ENCODE peak calls at places on chromosomes 6 and 20, in eight cellular contexts. P is EL; V is posterior cingulate gyrus; Y is SHP77 treated with DMSO at 0.1 percent for 48 hours; A is dorsolateral prefrontal cortex; T is cardiac septum; N is NCI-H2081; G is stimulated activated CD4-positive, alpha-beta T cell treated with anti-CD3 and anti-CD28 coated beads, Interleukin-1b, Interleukin-23, amount 100 ng/mL, for 48 hours. M is an unnamed sample.
A peak's percentile ranks its signal among the peaks of the same experiment; 100 is the strongest.

GRCh38 chr6:117506180-117506835 is 23.8 kb downstream of the DCBLD1 start:
- DNase-seq in P (peak; percentile 53), V (no peak), Y (no peak), A (no peak), T (no peak), N (no peak), G (no peak), M (no peak)

GRCh38 chr6:35970181-35970580 is 49.3 kb upstream of the SRPK1 start:
- DNase-seq in P (peak; percentile 43), V (no peak), Y (no peak), A (no peak), T (no peak), N (no peak), G (no peak), M (no peak)

GRCh38 chr6:14200047-14200446 is 82.5 kb downstream of the CD83 start:
- DNase-seq in P (peak; percentile 37), V (no peak), Y (no peak), A (no peak), T (no peak), N (no peak), G (no peak), M (no peak)

GRCh38 chr6:125300992-125301434 is 754 bp downstream of the HDDC2 start:
- DNase-seq in P (peak; percentile 12), V (no peak), Y (no peak), A (peak; percentile 25), T (no peak), N (no peak), G (no peak), M (no peak)

GRCh38 chr6:148074735-148075134 is 267.9 kb upstream of the SASH1 start:
- DNase-seq in P (no peak), V (no peak), Y (no peak), A (no peak), T (no peak), N (no peak), G (no peak), M (no peak)

GRCh38 chr6:161641175-161641574 is 367.3 kb upstream of the AGPAT4 start:
- DNase-seq in P (no peak), V (no peak), Y (no peak), A (no peak), T (no peak), N (no peak), G (no peak), M (no peak)

GRCh38 chr6:116410945-116411623 is 40.3 kb downstream of the DSE start:
- DNase-seq in P (peak; percentile 47), V (no peak), Y (no peak), A (peak; percentile 26), T (no peak), N (no peak), G (no peak), M (no peak)

GRCh38 chr6:138371720-138372119 is 6.0 kb upstream of the SMIM28 start:
- DNase-seq in P (no peak), V (no peak), Y (no peak), A (no peak), T (no peak), N (no peak), G (no peak), M (no peak)

GRCh38 chr20:58981564-58982364 is 708 bp downstream of the NELFCD start:
- DNase-seq in P (peak; percentile 11), V (no peak), Y (no peak), A (no peak), T (no peak), N (no peak), G (no peak), M (no peak)

GRCh38 chr6:165649701-165650137 is 13.3 kb downstream of the PDE10A start:
- DNase-seq in P (no peak), V (no peak), Y (no peak), A (no peak), T (no peak), N (no peak), G (no peak), M (no peak)

GRCh38 chr6:139254196-139254595 is 37.6 kb downstream of the TXLNB start:
- DNase-seq in P (no peak), V (no peak), Y (no peak), A (no peak), T (no peak), N (no peak), G (no peak), M (no peak)

GRCh38 chr6:6712258-6712978 is 123.9 kb downstream of the LY86 start:
- DNase-seq in P (peak; percentile 64), V (no peak), Y (peak; percentile 33), A (no peak), T (no peak), N (no peak), G (no peak), M (no peak)

GRCh38 chr6:137266032-137266586 is 46.9 kb upstream of the IFNGR1 start:
- DNase-seq in P (no peak), V (no peak), Y (no peak), A (no peak), T (no peak), N (no peak), G (no peak), M (no peak)

GRCh38 chr20:39245685-39246311 is 283.7 kb downstream of the DHX35 start:
- DNase-seq in P (no peak), V (no peak), Y (no peak), A (no peak), T (no peak), N (no peak), G (no peak), M (no peak)

GRCh38 chr6:22112490-22112889 is 184.3 kb downstream of the PRL start:
- DNase-seq in P (no peak), V (no peak), Y (no peak), A (no peak), T (no peak), N (no peak), G (no peak), M (no peak)

GRCh38 chr6:132964868-132965382 is 150.6 kb downstream of the RPS12 start:
- DNase-seq in P (no peak), V (no peak), Y (no peak), A (no peak), T (no peak), N (peak; percentile 22), G (no peak), M (no peak)

M was measured in anterior cingulate cortex.